ENCODE peak calls at places on chromosomes 2 and 18, in eight cellular contexts. M, G, B, V, Y, P, Q and X are unnamed samples.

GRCh38 chr2:226127682-226128081 is 671.9 kb downstream of the IRS1 start:
- DNase-seq in M (no peak), G (no peak), B (no peak), V (no peak), Y (no peak), P (no peak), Q (no peak), X (no peak)

GRCh38 chr2:157874997-157875719 is 972 bp downstream of the ACVR1 start:
- DNase-seq in M (peak), G (peak), B (peak), V (no peak), Y (peak), P (peak), Q (peak), X (peak)

GRCh38 chr2:48112911-48113687 is 206.8 kb upstream of the FBXO11 start:
- DNase-seq in M (no peak), G (no peak), B (peak), V (peak), Y (no peak), P (no peak), Q (no peak), X (no peak)

GRCh38 chr2:231162036-231162345 is 36.4 kb upstream of the ARMC9 start:
- DNase-seq in M (no peak), G (peak), B (peak), V (no peak), Y (no peak), P (no peak), Q (no peak), X (peak)

GRCh38 chr2:158482594-158482993 is 25.8 kb downstream of the PKP4 start:
- DNase-seq in M (no peak), G (no peak), B (peak), V (no peak), Y (no peak), P (no peak), Q (no peak), X (peak)

GRCh38 chr2:15359716-15360531 is 201.2 kb downstream of the NBAS start:
- DNase-seq in M (no peak), G (peak), B (peak), V (no peak), Y (no peak), P (no peak), Q (no peak), X (peak)

GRCh38 chr2:1584691-1585485 is 159.4 kb downstream of the PXDN start:
- DNase-seq in M (no peak), G (peak), B (peak), V (no peak), Y (no peak), P (no peak), Q (no peak), X (peak)

GRCh38 chr2:146985753-146986152 is 859.1 kb upstream of the ACVR2A start:
- DNase-seq in M (no peak), G (no peak), B (no peak), V (no peak), Y (no peak), P (no peak), Q (no peak), X (no peak)

GRCh38 chr2:127566576-127566975 is 31.1 kb downstream of the MYO7B start:
- DNase-seq in M (no peak), G (no peak), B (no peak), V (no peak), Y (no peak), P (no peak), Q (no peak), X (no peak)

GRCh38 chr2:236553522-236553921 is 16.1 kb upstream of the ACKR3 start:
- DNase-seq in M (no peak), G (no peak), B (no peak), V (no peak), Y (no peak), P (no peak), Q (no peak), X (no peak)

GRCh38 chr2:150109912-150110311 is 377.6 kb downstream of the RND3 start:
- DNase-seq in M (no peak), G (no peak), B (no peak), V (peak), Y (no peak), P (no peak), Q (no peak), X (no peak)

GRCh38 chr2:219722276-219722883 is 95.0 kb downstream of the SLC4A3 start:
- DNase-seq in M (no peak), G (peak), B (peak), V (no peak), Y (no peak), P (no peak), Q (no peak), X (peak)

GRCh38 chr2:239991689-239992314 is 33.3 kb downstream of the NDUFA10 start:
- DNase-seq in M (peak), G (peak), B (peak), V (peak), Y (peak), P (no peak), Q (no peak), X (peak)

GRCh38 chr2:64658269-64658668 is 4.6 kb upstream of the SERTAD2 start:
- DNase-seq in M (no peak), G (no peak), B (no peak), V (no peak), Y (no peak), P (no peak), Q (no peak), X (no peak)

GRCh38 chr2:28142403-28142802 is 250.3 kb upstream of the FOSL2 start:
- DNase-seq in M (no peak), G (no peak), B (no peak), V (no peak), Y (no peak), P (no peak), Q (no peak), X (peak)

GRCh38 chr2:197246405-197246804 is 64.2 kb downstream of the ANKRD44 start:
- DNase-seq in M (no peak), G (no peak), B (no peak), V (no peak), Y (no peak), P (no peak), Q (no peak), X (no peak)

GRCh38 chr18:69935319-69936190 is 12.1 kb downstream of the CD226 start:
- DNase-seq in M (no peak), G (no peak), B (no peak), V (no peak), Y (no peak), P (no peak), Q (no peak), X (no peak)

GRCh38 chr2:177155631-177156030 is 57.0 kb upstream of the HNRNPA3 start:
- DNase-seq in M (no peak), G (no peak), B (no peak), V (no peak), Y (no peak), P (no peak), Q (no peak), X (peak)